ENCODE peak calls at places on chromosomes 5 and 9, in five cellular contexts. C, N, S, L and V are unnamed samples.

GRCh38 chr9:4258321-4259093 is 41.4 kb downstream of the GLIS3 start:
- DNase-seq in C (peak; percentile 60), N (no peak), S (no peak), L (peak; percentile 17), V (peak; percentile 18)

GRCh38 chr9:35333551-35333950 is 156.4 kb upstream of the RUSC2 start:
- DNase-seq in C (peak; percentile 79), N (no peak), S (no peak), L (peak; percentile 72), V (no peak)

GRCh38 chr9:88387733-88388202 is 476 bp upstream of the SPIN1 start:
- DNase-seq in C (peak; percentile 24), N (peak; percentile 33), S (peak; percentile 23), L (peak; percentile 43), V (no peak)

GRCh38 chr9:2857564-2858198 is 13.8 kb upstream of the PUM3 start:
- DNase-seq in C (peak; percentile 50), N (peak; percentile 55), S (peak; percentile 61), L (peak; percentile 63), V (no peak)

GRCh38 chr5:147786115-147786514 is 3.6 kb upstream of the JAKMIP2 start:
- DNase-seq in C (no peak), N (no peak), S (no peak), L (no peak), V (no peak)

GRCh38 chr5:75681125-75681830 is 36.0 kb downstream of the POC5 start:
- DNase-seq in C (peak; percentile 32), N (no peak), S (no peak), L (no peak), V (peak; percentile 17)

GRCh38 chr5:61051267-61051666 is 106.3 kb downstream of the NDUFAF2 start:
- DNase-seq in C (peak; percentile 47), N (no peak), S (no peak), L (peak; percentile 59), V (no peak)

GRCh38 chr5:79378510-79379186 is 135.3 kb downstream of the HOMER1 start:
- DNase-seq in C (no peak), N (peak; percentile 9), S (no peak), L (no peak), V (no peak)

GRCh38 chr9:122219856-122220672 is 8.7 kb downstream of the LHX6 start:
- DNase-seq in C (no peak), N (no peak), S (no peak), L (no peak), V (no peak)

GRCh38 chr9:111648066-111648465 is 13.3 kb upstream of the GNG10 start:
- DNase-seq in C (no peak), N (no peak), S (no peak), L (no peak), V (no peak)

GRCh38 chr9:2459756-2460155 is 161.8 kb upstream of the VLDLR start:
- DNase-seq in C (no peak), N (no peak), S (no peak), L (no peak), V (no peak)

GRCh38 chr5:120093178-120093577 is 370.9 kb upstream of the PRR16 start:
- DNase-seq in C (no peak), N (no peak), S (no peak), L (no peak), V (no peak)

GRCh38 chr5:54518146-54519082 is 855 bp downstream of the SNX18 start:
- DNase-seq in C (no peak), N (peak; percentile 41), S (peak; percentile 64), L (no peak), V (no peak)

GRCh38 chr9:21682981-21683380 is 119.5 kb upstream of the MTAP start:
- DNase-seq in C (peak; percentile 24), N (no peak), S (no peak), L (peak; percentile 69), V (no peak)

GRCh38 chr5:172095368-172095960 is 89.0 kb upstream of the FBXW11 start:
- DNase-seq in C (no peak), N (no peak), S (no peak), L (no peak), V (no peak)

GRCh38 chr5:35229076-35230042 is 928 bp downstream of the PRLR start:
- DNase-seq in C (no peak), N (no peak), S (no peak), L (no peak), V (no peak)